ENCODE peak calls at places on chromosomes 2 and 18, in eight cellular contexts. S is adrenal gland, J is cardiac fibroblast, A is fibroblast of the aortic adventitia, B is lower leg skin, G is AG04450, I is fibroblast of pulmonary artery, C is heart right ventricle. E is an unnamed sample.

GRCh38 chr2:9191044-9191481 is 15.5 kb upstream of the ASAP2 start:
- DNase-seq in S (peak; percentile 88), J (peak; percentile 98), A (peak; percentile 98), B (peak; percentile 94), G (peak; percentile 82), I (peak; percentile 95), C (peak; percentile 80), E (peak; percentile 79)

GRCh38 chr2:225040862-225041209 is 1.4 kb downstream of the DOCK10 start:
- DNase-seq in S (no peak), J (peak; percentile 37), A (no peak), B (no peak), G (no peak), I (no peak), C (no peak), E (no peak)

GRCh38 chr2:132489150-132489549 is 72.5 kb downstream of the GPR39 start:
- DNase-seq in S (no peak), J (peak; percentile 30), A (peak; percentile 8), B (no peak), G (no peak), I (peak; percentile 12), C (peak; percentile 29), E (no peak)

GRCh38 chr18:23583071-23583865 is 3.0 kb downstream of the NPC1 start:
- DNase-seq in S (no peak), J (no peak), A (no peak), B (no peak), G (no peak), I (no peak), C (no peak), E (no peak)

GRCh38 chr18:42156266-42156665 is 201.2 kb downstream of the PIK3C3 start:
- DNase-seq in S (no peak), J (no peak), A (no peak), B (no peak), G (no peak), I (no peak), C (no peak), E (no peak)

GRCh38 chr2:583666-584065 is 93.5 kb downstream of the TMEM18 start:
- DNase-seq in S (no peak), J (no peak), A (no peak), B (peak; percentile 72), G (no peak), I (no peak), C (no peak), E (no peak)

GRCh38 chr18:43420950-43421349 is 143.7 kb upstream of the SYT4 start:
- DNase-seq in S (no peak), J (no peak), A (no peak), B (no peak), G (no peak), I (no peak), C (no peak), E (no peak)

GRCh38 chr2:165462433-165462832 is 7.1 kb upstream of the CSRNP3 start:
- DNase-seq in S (no peak), J (no peak), A (no peak), B (no peak), G (no peak), I (no peak), C (no peak), E (no peak)

GRCh38 chr2:134401789-134402188 is 147.9 kb downstream of the MGAT5 start:
- DNase-seq in S (no peak), J (peak; percentile 76), A (peak; percentile 43), B (peak; percentile 85), G (no peak), I (no peak), C (no peak), E (no peak)

GRCh38 chr18:8106603-8107002 is 502.6 kb upstream of the RAB12 start:
- DNase-seq in S (no peak), J (no peak), A (no peak), B (no peak), G (no peak), I (no peak), C (no peak), E (no peak)

GRCh38 chr2:5234563-5234962 is 457.6 kb upstream of the SOX11 start:
- DNase-seq in S (no peak), J (no peak), A (no peak), B (no peak), G (no peak), I (no peak), C (no peak), E (no peak)

GRCh38 chr2:5231287-5231686 is 460.9 kb upstream of the SOX11 start:
- DNase-seq in S (no peak), J (no peak), A (no peak), B (no peak), G (no peak), I (no peak), C (no peak), E (no peak)

GRCh38 chr2:5230879-5231278 is 461.3 kb upstream of the SOX11 start:
- DNase-seq in S (no peak), J (no peak), A (no peak), B (no peak), G (no peak), I (no peak), C (no peak), E (no peak)

GRCh38 chr2:5230443-5230842 is 461.7 kb upstream of the SOX11 start:
- DNase-seq in S (no peak), J (no peak), A (no peak), B (no peak), G (no peak), I (no peak), C (no peak), E (no peak)

DNA sequence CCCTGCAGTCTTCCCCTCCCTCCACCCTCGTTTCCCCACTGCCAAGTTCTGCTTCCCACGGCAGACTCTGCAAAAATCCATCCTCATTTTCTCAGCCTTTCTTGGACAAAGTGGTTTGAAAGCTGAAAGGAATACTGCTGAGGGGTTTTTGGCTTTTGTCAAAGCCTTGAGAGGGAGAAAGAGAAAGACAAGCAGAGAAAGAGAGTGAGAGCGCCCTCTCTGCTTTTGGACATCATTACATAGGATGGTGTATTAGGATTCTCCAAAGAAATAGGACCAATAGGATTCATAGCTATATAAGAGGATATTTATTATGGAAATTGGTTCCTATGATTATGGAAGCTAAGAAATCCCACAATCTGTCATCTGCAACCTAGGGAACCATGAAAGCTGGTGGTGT is 455.9 kb upstream of the SOX11 start:
- DNase-seq in S (no peak), J (no peak), A (no peak), B (no peak), G (no peak), I (no peak), C (no peak), E (no peak)
- TF ChIP-seq CTCF in S (no peak), J (no peak), A (no peak), B (no peak), G (no peak), I (no peak), C (no peak), E (no peak)

DNA sequence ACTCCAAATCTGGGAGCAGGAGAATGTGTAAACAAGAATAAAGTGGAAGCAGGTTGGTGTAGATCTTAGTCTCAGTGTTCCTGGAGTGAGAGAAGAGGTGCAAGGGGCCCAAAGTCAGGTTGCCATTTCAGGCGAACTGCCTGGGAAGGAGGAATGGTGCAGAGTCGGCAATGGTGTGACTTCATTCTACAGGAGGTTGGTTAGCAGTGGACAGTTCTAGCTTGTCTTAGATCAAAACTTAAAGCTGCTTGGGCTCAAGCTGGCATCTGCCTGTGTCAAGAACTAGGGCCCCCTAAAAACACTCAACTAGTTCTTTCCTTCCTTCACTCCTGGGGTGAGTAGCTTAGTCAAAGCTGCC is 3.5 kb downstream of the STK16 start:
- DNase-seq in S (no peak), J (peak; percentile 21), A (no peak), B (no peak), G (no peak), I (no peak), C (no peak), E (no peak)
- H3K4me3 ChIP-seq in S (no peak overlapping the region), J (no peak overlapping the region), A (no peak overlapping the region), B (no peak overlapping the region), G (no peak overlapping the region), I (peak overlapping the region; percentile 17), C (no peak overlapping the region), E (no peak overlapping the region)

GRCh38 chr2:241858206-241859016 is at the start of gene PDCD1:
- DNase-seq in S (peak; percentile 21), J (no peak), A (no peak), B (no peak), G (no peak), I (no peak), C (peak; percentile 25), E (no peak)

GRCh38 chr2:241860184-241861078 is 1.7 kb upstream of the PDCD1 start:
- DNase-seq in S (no peak), J (no peak), A (no peak), B (no peak), G (no peak), I (no peak), C (peak; percentile 29), E (no peak)

GRCh38 chr2:241861264-241861663 is 2.6 kb upstream of the PDCD1 start:
- DNase-seq in S (no peak), J (no peak), A (no peak), B (no peak), G (no peak), I (no peak), C (no peak), E (no peak)

GRCh38 chr2:241859017-241859435 is 332 bp upstream of the PDCD1 start:
- DNase-seq in S (no peak), J (no peak), A (no peak), B (no peak), G (no peak), I (no peak), C (peak; percentile 23), E (no peak)

DNA sequence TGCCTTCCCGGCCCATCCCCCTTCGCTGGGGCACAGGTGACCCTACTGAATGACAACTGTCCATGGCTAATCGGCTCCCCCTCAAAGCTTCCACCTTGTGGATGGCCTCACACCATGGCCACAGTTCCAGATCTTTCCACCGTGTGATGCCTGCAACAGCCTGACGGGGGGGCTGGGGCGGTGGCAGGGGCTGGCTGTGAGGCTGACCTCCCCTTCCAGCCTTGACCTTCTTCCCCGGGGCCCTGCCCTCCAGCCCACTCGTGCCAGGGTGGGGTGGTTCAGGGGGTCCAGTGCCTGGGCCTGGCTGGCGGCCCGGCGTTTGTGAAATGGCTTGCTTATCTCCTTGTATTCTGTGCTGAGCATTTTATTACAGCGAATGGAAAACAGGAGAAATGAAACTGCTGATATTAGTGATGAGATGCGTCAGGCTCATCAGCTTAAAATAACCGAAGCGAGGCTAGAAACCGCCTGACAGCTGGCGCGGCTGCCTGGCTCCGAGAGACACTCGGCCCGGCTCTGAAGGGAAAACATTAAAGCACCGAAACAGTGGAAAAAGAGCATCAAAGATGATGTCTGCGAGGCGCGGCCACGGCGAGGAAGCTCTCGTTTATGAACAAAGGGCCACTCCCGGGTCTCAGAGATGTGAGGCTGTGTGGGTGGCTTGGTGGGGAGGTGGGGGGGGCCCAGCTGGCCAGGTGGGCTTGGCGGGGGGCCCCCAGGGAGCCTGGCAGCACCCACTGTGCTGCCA is 916 bp upstream of the PDCD1 start:
- DNase-seq in S (peak; percentile 46), J (peak; percentile 42), A (peak; percentile 48), B (peak; percentile 92), G (no peak), I (peak; percentile 40), C (peak; percentile 67), E (no peak)
- TF ChIP-seq CTCF in S (no peak), J (peak; percentile 25), A (no peak), B (no peak), G (peak; percentile 34), I (peak; percentile 38), C (peak; percentile 26), E (peak; percentile 15)

DNA sequence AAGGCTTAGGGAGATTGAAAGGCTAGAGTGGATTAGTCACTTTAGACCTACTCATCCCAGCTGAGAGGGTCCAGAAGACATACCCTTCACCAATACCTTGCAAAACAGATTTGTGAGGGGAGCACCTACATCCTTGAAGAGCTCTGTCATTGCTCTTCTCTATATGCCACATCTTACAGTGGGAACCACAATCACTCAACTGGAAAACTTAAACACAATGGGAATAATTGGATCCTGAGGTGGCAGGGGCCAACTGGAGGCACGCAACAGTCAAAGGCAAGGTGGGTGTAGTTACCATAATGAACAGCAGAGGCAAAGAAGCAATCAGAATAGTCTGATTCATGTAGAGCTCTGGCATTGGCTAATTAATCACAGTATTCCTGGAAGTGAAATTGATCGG is 35.4 kb downstream of the PDE1A start:
- DNase-seq in S (no peak), J (no peak), A (no peak), B (no peak), G (no peak), I (no peak), C (no peak), E (no peak)
- H3K4me3 ChIP-seq in S (no peak overlapping the region), J (no peak overlapping the region), A (no peak overlapping the region), B (no peak overlapping the region), G (no peak overlapping the region), I (no peak overlapping the region), C (no peak overlapping the region), E (no peak overlapping the region)

E was measured in AG09309.